ENCODE peak calls at places on chromosomes 6 and 20, in four cellular contexts. O is fibroblast of lung, K is neuronal stem cell, B is DND-41. P is an unnamed sample.

GRCh38 chr20:25237610-25238318 is 10.1 kb upstream of the PYGB start:
- DNase-seq in B (peak), O (peak), K (no peak), P (no peak)

GRCh38 chr6:22877946-22878705 is 308.8 kb downstream of the HDGFL1 start:
- DNase-seq in O (peak), B (no peak), K (no peak), P (peak)

GRCh38 chr20:37095108-37095608 is 639 bp downstream of the RBL1 start:
- DNase-seq in K (no peak), O (peak), B (peak), P (no peak)

GRCh38 chr6:126380072-126380583 is 40.2 kb downstream of the CENPW start:
- DNase-seq in O (no peak), B (no peak), K (no peak), P (no peak)

GRCh38 chr20:36656733-36657132 is 10.7 kb upstream of the SLA2 start:
- DNase-seq in K (no peak), B (no peak), O (no peak), P (no peak)

GRCh38 chr6:16450285-16450684 is 211.9 kb downstream of the GMPR start:
- DNase-seq in K (no peak), O (peak), B (no peak), P (no peak)

GRCh38 chr6:73803562-73804221 is 107.7 kb downstream of the CD109 start:
- DNase-seq in K (peak), B (no peak), O (peak), P (peak)

GRCh38 chr6:74731204-74731603 is 474.6 kb downstream of the COL12A1 start:
- DNase-seq in B (no peak), K (no peak), O (peak), P (no peak)

GRCh38 chr20:33433465-33433864 is 10.1 kb downstream of the SNTA1 start:
- DNase-seq in B (no peak), O (no peak), K (no peak), P (no peak)

GRCh38 chr6:125299257-125299656 is 2.5 kb downstream of the HDDC2 start:
- DNase-seq in O (no peak), B (no peak), K (no peak), P (no peak)

GRCh38 chr20:51760905-51761544 is 7.2 kb downstream of the ATP9A start:
- DNase-seq in O (peak), K (no peak), B (no peak), P (peak)

DNA sequence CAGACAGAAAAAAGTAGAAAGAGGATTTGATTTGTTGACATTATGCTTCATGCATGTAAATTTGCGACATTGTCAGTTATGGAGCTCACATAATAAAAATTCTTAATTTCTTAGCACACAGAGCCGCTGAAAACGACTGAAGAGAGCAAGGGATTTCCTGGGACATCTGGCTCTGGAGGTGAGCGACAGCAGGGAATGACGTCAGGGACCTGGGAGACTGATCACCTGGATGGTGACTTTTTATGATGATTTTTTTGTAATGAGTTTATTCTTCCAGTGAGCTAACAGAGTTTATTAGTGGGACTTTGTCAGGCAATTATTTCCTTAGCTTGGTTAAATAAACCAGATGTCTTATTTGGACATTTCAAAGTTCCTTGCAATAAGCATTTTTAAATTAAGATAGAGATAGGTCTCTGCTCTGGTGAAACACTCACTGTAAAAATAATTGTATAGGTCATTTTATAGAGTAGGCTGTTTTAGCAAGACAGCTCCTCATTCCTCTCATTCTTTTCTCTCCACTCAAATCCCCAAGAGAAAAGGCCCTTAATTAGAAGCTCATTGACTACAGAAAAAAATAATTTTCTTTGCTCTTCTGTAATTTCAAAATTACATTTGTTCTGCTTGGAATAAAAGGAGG is 19.4 kb downstream of the TMEM200A start:
- DNase-seq in K (no peak), O (no peak), B (no peak), P (no peak)
- H3K4me2 ChIP-seq in K (no peak), O (no peak), B (no peak), P (no peak)

DNA sequence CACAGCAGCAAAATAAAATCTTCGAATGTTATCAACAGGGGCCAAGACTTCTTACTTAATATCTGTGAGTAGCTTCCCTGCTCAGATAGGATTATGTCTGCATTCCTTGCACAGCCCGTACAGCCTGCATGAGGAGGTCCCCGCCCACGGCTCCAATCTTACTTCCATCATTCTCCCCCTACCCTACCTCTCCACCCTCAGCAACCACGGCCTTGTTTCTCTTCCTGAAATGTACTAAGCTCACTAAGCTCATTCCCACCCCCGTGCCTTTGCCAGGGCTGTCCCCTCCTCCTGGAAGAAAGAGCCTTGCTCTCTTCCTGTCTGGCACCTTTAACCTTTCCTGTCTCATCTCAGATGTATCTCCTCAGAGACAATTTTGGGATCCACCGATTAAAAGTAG is 120.4 kb downstream of the BCAS1 start:
- DNase-seq in B (no peak), O (no peak), K (no peak), P (no peak)
- H3K4me2 ChIP-seq in B (peak), O (peak), K (no peak), P (no peak)

GRCh38 chr20:40992349-40993113 is 36.1 kb upstream of the TOP1 start:
- DNase-seq in K (no peak), O (no peak), B (no peak), P (no peak)

GRCh38 chr20:40986774-40987173 is 41.8 kb upstream of the TOP1 start:
- DNase-seq in K (no peak), O (no peak), B (no peak), P (no peak)

GRCh38 chr20:40990542-40991120 is 38.0 kb upstream of the TOP1 start:
- DNase-seq in B (peak), K (peak), O (peak), P (peak)

GRCh38 chr20:40993794-40994540 is 34.7 kb upstream of the TOP1 start:
- DNase-seq in B (no peak), O (no peak), K (no peak), P (no peak)

GRCh38 chr20:40991181-40991889 is 37.3 kb upstream of the TOP1 start:
- DNase-seq in B (peak), O (no peak), K (no peak), P (no peak)
- H3K4me2 ChIP-seq in B (no peak), O (no peak), K (no peak), P (no peak)

GRCh38 chr6:37207903-37208456 is 38.0 kb downstream of the PIM1 start:
- DNase-seq in B (peak), K (peak), O (peak), P (peak)
- H3K4me2 ChIP-seq in B (peak), K (no peak), O (no peak), P (no peak)

GRCh38 chr6:112502348-112503130 is 155.4 kb downstream of the RFPL4B start:
- DNase-seq in B (no peak), K (no peak), O (peak), P (no peak)
- H3K4me2 ChIP-seq in B (no peak), K (no peak), O (peak), P (no peak)

GRCh38 chr20:3543901-3544507 is 73.2 kb downstream of the ATRN start:
- DNase-seq in K (no peak), B (no peak), O (no peak), P (no peak)

GRCh38 chr20:3551681-3552434 is 81.0 kb downstream of the ATRN start:
- DNase-seq in B (no peak), K (no peak), O (no peak), P (no peak)

GRCh38 chr20:3545401-3545925 is 74.6 kb downstream of the ATRN start:
- DNase-seq in O (no peak), B (no peak), K (no peak), P (no peak)

GRCh38 chr20:3550857-3551256 is 80.0 kb downstream of the ATRN start:
- DNase-seq in K (no peak), B (no peak), O (no peak), P (no peak)

GRCh38 chr20:3547906-3548305 is 77.1 kb downstream of the ATRN start:
- DNase-seq in O (no peak), B (no peak), K (no peak), P (no peak)
- H3K4me2 ChIP-seq in O (no peak), B (no peak), K (no peak), P (no peak)

DNA sequence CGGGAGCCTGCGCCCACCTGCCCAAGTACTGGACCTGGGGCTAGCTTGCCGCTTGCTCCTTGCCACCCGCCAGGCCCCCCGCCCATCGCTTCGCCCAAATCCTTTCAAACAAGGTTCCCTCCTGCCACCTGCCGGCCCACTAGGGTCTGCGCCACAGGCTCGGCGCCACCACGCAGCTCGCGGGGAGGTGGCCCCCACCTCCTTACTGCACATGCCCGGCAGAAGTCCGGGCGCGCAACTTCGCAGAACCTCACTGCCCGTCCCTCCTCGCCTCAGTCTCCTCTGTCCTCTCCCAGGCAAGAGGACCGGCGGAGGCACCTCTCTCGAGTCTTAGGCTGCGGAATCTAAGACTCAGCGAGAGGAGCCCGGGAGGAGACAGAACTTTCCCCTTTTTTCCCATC is 11.2 kb downstream of the GNAS-AS1 start:
- DNase-seq in K (no peak), B (peak), O (peak), P (peak)
- H3K4me2 ChIP-seq in K (peak), B (no peak), O (no peak), P (peak)

GRCh38 chr6:3057063-3057462 is 11.2 kb upstream of the RIPK1 start:
- DNase-seq in K (no peak), B (no peak), O (no peak), P (no peak)

GRCh38 chr6:3053231-3053508 is 15.1 kb upstream of the RIPK1 start:
- DNase-seq in K (no peak), B (no peak), O (no peak), P (no peak)

GRCh38 chr6:3052481-3053230 is 15.6 kb upstream of the RIPK1 start:
- DNase-seq in K (no peak), O (no peak), B (no peak), P (peak)
- H3K4me2 ChIP-seq in K (peak), O (no peak), B (no peak), P (peak)

GRCh38 chr6:27539551-27539950 is 66.6 kb upstream of the ZNF184 start:
- DNase-seq in O (no peak), K (no peak), B (no peak), P (no peak)
- H3K4me2 ChIP-seq in O (no peak), K (no peak), B (no peak), P (peak)

P was measured in H9.